ENCODE peak calls at places on chromosome 2, in four cellular contexts. One of them, this sample, is unnamed.
A peak's percentile ranks its signal among the peaks of the same experiment; 100 is the strongest.

GRCh38 chr2:156687715-156688114 is 251.5 kb downstream of the GPD2 start:
- DNase-seq in ovary: no peak
- DNase-seq in upper lobe of left lung: no peak
- DNase-seq in suprapubic skin: no peak
- DNase-seq in this sample: no peak

GRCh38 chr2:27431395-27431794 is 3.0 kb downstream of the NRBP1 start:
- DNase-seq in ovary: no peak
- DNase-seq in upper lobe of left lung: no peak
- DNase-seq in suprapubic skin: no peak
- DNase-seq in this sample: no peak

GRCh38 chr2:226483143-226483542 is 316.5 kb downstream of the IRS1 start:
- DNase-seq in ovary: no peak
- DNase-seq in upper lobe of left lung: no peak
- DNase-seq in suprapubic skin: no peak
- DNase-seq in this sample: no peak

GRCh38 chr2:217551229-217551909 is 451.4 kb downstream of the TNS1 start:
- DNase-seq in ovary: no peak
- DNase-seq in upper lobe of left lung: no peak
- DNase-seq in suprapubic skin: no peak
- DNase-seq in this sample: no peak

GRCh38 chr2:240205348-240205747 is 64.9 kb upstream of the OTOS start:
- DNase-seq in ovary: no peak
- DNase-seq in upper lobe of left lung: peak; percentile 15
- DNase-seq in suprapubic skin: peak; percentile 60
- DNase-seq in this sample: no peak

GRCh38 chr2:206062724-206063123 is 23.2 kb downstream of the INO80D start:
- DNase-seq in ovary: no peak
- DNase-seq in upper lobe of left lung: no peak
- DNase-seq in suprapubic skin: no peak
- DNase-seq in this sample: no peak

GRCh38 chr2:3578987-3579386 is 3.9 kb downstream of the RPS7 start:
- DNase-seq in ovary: no peak
- DNase-seq in upper lobe of left lung: no peak
- DNase-seq in suprapubic skin: no peak
- DNase-seq in this sample: no peak

GRCh38 chr2:42089340-42089925 is 41.6 kb downstream of the PKDCC start:
- DNase-seq in ovary: peak; percentile 48
- DNase-seq in upper lobe of left lung: peak; percentile 82
- DNase-seq in suprapubic skin: peak; percentile 82
- DNase-seq in this sample: peak; percentile 69

GRCh38 chr2:23452853-23453420 is 68.0 kb downstream of the KLHL29 start:
- DNase-seq in ovary: no peak
- DNase-seq in upper lobe of left lung: no peak
- DNase-seq in suprapubic skin: no peak
- DNase-seq in this sample: no peak

GRCh38 chr2:218716070-218716469 is 5.4 kb downstream of the TTLL4 start:
- DNase-seq in ovary: no peak
- DNase-seq in upper lobe of left lung: no peak
- DNase-seq in suprapubic skin: no peak
- DNase-seq in this sample: no peak
- TF ChIP-seq EP300 in ovary: no peak
- TF ChIP-seq EP300 in upper lobe of left lung: no peak
- TF ChIP-seq EP300 in suprapubic skin: no peak
- TF ChIP-seq EP300 in this sample: no peak

GRCh38 chr2:190182071-190182524 is 119.6 kb upstream of the MSTN start:
- DNase-seq in ovary: no peak
- DNase-seq in upper lobe of left lung: no peak
- DNase-seq in suprapubic skin: no peak
- DNase-seq in this sample: no peak
- TF ChIP-seq EP300 in ovary: no peak
- TF ChIP-seq EP300 in upper lobe of left lung: no peak
- TF ChIP-seq EP300 in suprapubic skin: no peak
- TF ChIP-seq EP300 in this sample: no peak

GRCh38 chr2:99643824-99644787 is 154.3 kb upstream of the REV1 start:
- DNase-seq in ovary: no peak
- DNase-seq in upper lobe of left lung: no peak
- DNase-seq in suprapubic skin: no peak
- DNase-seq in this sample: no peak
- TF ChIP-seq EP300 in ovary: no peak
- TF ChIP-seq EP300 in upper lobe of left lung: no peak
- TF ChIP-seq EP300 in suprapubic skin: no peak
- TF ChIP-seq EP300 in this sample: no peak

GRCh38 chr2:121917143-121917542 is 161.7 kb downstream of the TSN start:
- DNase-seq in ovary: no peak
- DNase-seq in upper lobe of left lung: no peak
- DNase-seq in suprapubic skin: no peak
- DNase-seq in this sample: no peak
- TF ChIP-seq EP300 in ovary: no peak
- TF ChIP-seq EP300 in upper lobe of left lung: no peak
- TF ChIP-seq EP300 in suprapubic skin: no peak
- TF ChIP-seq EP300 in this sample: no peak

GRCh38 chr2:119289642-119290041 is 66.0 kb downstream of the STEAP3 start:
- DNase-seq in ovary: no peak
- DNase-seq in upper lobe of left lung: no peak
- DNase-seq in suprapubic skin: no peak
- DNase-seq in this sample: no peak

GRCh38 chr2:119286661-119287060 is 63.0 kb downstream of the STEAP3 start:
- DNase-seq in ovary: no peak
- DNase-seq in upper lobe of left lung: no peak
- DNase-seq in suprapubic skin: no peak
- DNase-seq in this sample: no peak

GRCh38 chr2:119290859-119291587 is 67.4 kb downstream of the STEAP3 start:
- DNase-seq in ovary: peak; percentile 83
- DNase-seq in upper lobe of left lung: peak; percentile 80
- DNase-seq in suprapubic skin: no peak
- DNase-seq in this sample: peak; percentile 86

GRCh38 chr2:119288576-119288975 is 64.9 kb downstream of the STEAP3 start:
- DNase-seq in ovary: no peak
- DNase-seq in upper lobe of left lung: no peak
- DNase-seq in suprapubic skin: no peak
- DNase-seq in this sample: no peak

DNA sequence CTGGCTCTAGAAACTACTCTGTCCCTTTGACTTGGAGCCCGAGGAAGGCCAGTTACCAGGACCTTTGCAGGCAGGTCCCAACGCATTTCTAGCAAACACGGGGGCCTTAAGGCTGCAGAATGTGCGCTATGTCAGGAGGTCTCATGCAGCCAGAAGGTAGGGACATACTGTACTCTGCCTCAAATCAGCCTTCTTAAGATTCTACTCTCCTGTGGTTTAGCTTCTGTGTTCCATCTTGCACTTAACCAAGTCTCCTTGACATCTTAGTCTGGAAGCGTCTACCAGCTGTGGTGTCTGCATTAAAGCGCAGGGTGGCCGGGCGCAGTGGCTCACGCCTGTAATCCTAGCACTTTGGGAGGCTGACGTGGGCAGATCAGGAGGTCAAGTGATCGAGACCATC is 65.5 kb downstream of the STEAP3 start:
- DNase-seq in ovary: no peak
- DNase-seq in upper lobe of left lung: no peak
- DNase-seq in suprapubic skin: no peak
- DNase-seq in this sample: no peak
- TF ChIP-seq EP300 in ovary: no peak
- TF ChIP-seq EP300 in upper lobe of left lung: no peak
- TF ChIP-seq EP300 in suprapubic skin: no peak
- TF ChIP-seq EP300 in this sample: no peak

DNA sequence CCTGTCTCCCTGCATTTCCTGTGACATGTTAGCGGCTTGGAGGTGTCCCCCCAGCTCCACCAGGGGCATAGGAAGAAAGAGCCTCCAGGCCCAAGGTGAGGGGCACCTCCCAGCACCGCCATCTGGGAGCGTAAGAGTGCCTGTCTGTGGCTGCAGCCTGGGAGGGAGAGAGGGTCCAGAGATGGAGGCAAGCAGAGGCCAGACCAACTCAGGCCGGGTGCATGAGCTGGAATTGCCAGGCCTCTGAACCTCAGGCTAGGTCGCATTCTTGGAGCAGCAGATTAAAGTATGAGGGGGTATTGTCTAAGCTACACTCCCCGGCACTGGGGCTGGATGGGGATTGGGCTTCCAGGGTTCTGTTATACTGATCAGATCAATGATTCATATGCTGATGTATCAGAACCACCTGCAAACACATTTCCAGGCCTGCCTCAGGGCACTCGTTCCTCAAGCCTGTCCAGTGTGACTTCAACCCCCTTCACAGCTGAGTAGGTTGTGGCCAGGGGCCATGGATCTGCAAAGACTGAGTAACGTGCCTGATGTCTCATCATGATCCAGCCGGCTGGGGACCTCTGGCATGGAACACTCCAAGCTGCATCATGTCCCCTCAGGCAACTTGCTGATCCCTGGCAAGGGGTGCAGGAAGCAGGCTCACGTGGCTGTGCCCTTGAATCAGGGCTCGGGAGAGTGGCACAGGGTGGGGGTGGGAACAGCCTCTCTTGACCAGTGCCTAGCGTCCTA is 73.2 kb downstream of the HS1BP3 start:
- DNase-seq in ovary: no peak
- DNase-seq in upper lobe of left lung: no peak
- DNase-seq in suprapubic skin: no peak
- DNase-seq in this sample: no peak
- TF ChIP-seq EP300 in ovary: no peak
- TF ChIP-seq EP300 in upper lobe of left lung: no peak
- TF ChIP-seq EP300 in suprapubic skin: no peak
- TF ChIP-seq EP300 in this sample: no peak

GRCh38 chr2:238290079-238290478 is 1.7 kb upstream of the PER2 start:
- DNase-seq in ovary: no peak
- DNase-seq in upper lobe of left lung: peak; percentile 79
- DNase-seq in suprapubic skin: peak; percentile 89
- DNase-seq in this sample: peak; percentile 90
- TF ChIP-seq EP300 in ovary: no peak
- TF ChIP-seq EP300 in upper lobe of left lung: no peak
- TF ChIP-seq EP300 in suprapubic skin: no peak
- TF ChIP-seq EP300 in this sample: no peak

GRCh38 chr2:183038341-183039300 is at the start of gene NCKAP1:
- DNase-seq in ovary: peak; percentile 90
- DNase-seq in upper lobe of left lung: peak; percentile 90
- DNase-seq in suprapubic skin: peak; percentile 89
- DNase-seq in this sample: peak; percentile 93
- TF ChIP-seq EP300 in ovary: no peak
- TF ChIP-seq EP300 in upper lobe of left lung: no peak
- TF ChIP-seq EP300 in suprapubic skin: no peak
- TF ChIP-seq EP300 in this sample: no peak